ENCODE peak calls at places on chromosomes 11 and 22, in five cellular contexts. I, S, X, A and K are unnamed samples. For H3K36me3, the result is how much of the 10 kb centered on the place peaks cover.

GRCh38 chr22:21917206-21917958 is 35.3 kb downstream of the PPM1F start:
- ATAC-seq in I (peak), S (peak), X (no peak), A (no peak), K (peak)

GRCh38 chr11:133953999-133954398 is 2.8 kb downstream of the IGSF9B start:
- ATAC-seq in I (no peak), S (no peak), X (no peak), A (no peak), K (no peak)

GRCh38 chr22:19446603-19447387 is 716 bp downstream of the C22orf39 start:
- ATAC-seq in I (peak), S (peak), X (no peak), A (peak), K (no peak)

GRCh38 chr11:84232511-84232910 is 946.3 kb upstream of the CCDC90B start:
- ATAC-seq in I (no peak), S (no peak), X (no peak), A (no peak), K (no peak)

GRCh38 chr11:43693069-43693468 is 12.5 kb downstream of the HSD17B12 start:
- ATAC-seq in I (no peak), S (no peak), X (peak), A (no peak), K (no peak)

GRCh38 chr11:12133539-12134238 is 23.3 kb downstream of the MICAL2 start:
- ATAC-seq in I (no peak), S (no peak), X (no peak), A (no peak), K (no peak)

GRCh38 chr22:40567626-40568328 is 68.7 kb downstream of the MRTFA start:
- ATAC-seq in I (no peak), S (no peak), X (peak), A (no peak), K (no peak)

GRCh38 chr22:29231971-29232959 is 26.6 kb downstream of the EMID1 start:
- ATAC-seq in I (no peak), S (peak), X (peak), A (peak), K (peak)

GRCh38 chr11:5476184-5476819 is 12.2 kb upstream of the OR52D1 start:
- ATAC-seq in I (peak), S (peak), X (peak), A (no peak), K (no peak)

GRCh38 chr11:27292642-27293020 is 70.4 kb downstream of the CCDC34 start:
- ATAC-seq in I (no peak), S (peak), X (no peak), A (no peak), K (no peak)

GRCh38 chr22:17130199-17130598 is 9.0 kb upstream of the TMEM121B start:
- ATAC-seq in I (no peak), S (no peak), X (no peak), A (no peak), K (no peak)

GRCh38 chr11:46159694-46160093 is 38.4 kb upstream of the PHF21A start:
- ATAC-seq in I (no peak), S (no peak), X (no peak), A (no peak), K (no peak)

GRCh38 chr11:46553746-46554204 is 40.0 kb downstream of the AMBRA1 start:
- ATAC-seq in I (peak), S (peak), X (peak), A (peak), K (peak)

GRCh38 chr11:105109855-105110750 is 29.5 kb downstream of the CARD18 start:
- ATAC-seq in I (no peak), S (no peak), X (no peak), A (no peak), K (no peak)

GRCh38 chr22:50146440-50147228 is 23.9 kb upstream of the PANX2 start:
- ATAC-seq in I (peak), S (peak), X (no peak), A (peak), K (peak)

GRCh38 chr11:14366936-14367335 is 8.0 kb upstream of the RRAS2 start:
- ATAC-seq in I (no peak), S (no peak), X (no peak), A (no peak), K (no peak)

GRCh38 chr11:65928667-65929066 is 9.4 kb downstream of the DRAP1 start:
- ATAC-seq in I (peak), S (peak), X (peak), A (no peak), K (no peak)

GRCh38 chr22:43222281-43222680 is 35.3 kb upstream of the TTLL12 start:
- ATAC-seq in I (peak), S (peak), X (no peak), A (no peak), K (peak)

GRCh38 chr11:2302280-2302843 is 549 bp downstream of the TSPAN32 start:
- ATAC-seq in I (peak), S (no peak), X (no peak), A (peak), K (no peak)

GRCh38 chr11:67606477-67607295 is at the start of gene NDUFV1:
- ATAC-seq in I (peak), S (peak), X (peak), A (peak), K (peak)

GRCh38 chr11:116777056-116777455 is 4.3 kb upstream of the BUD13 start:
- ATAC-seq in I (peak), S (no peak), X (no peak), A (no peak), K (no peak)

GRCh38 chr11:69061713-69062053 is 13.0 kb downstream of the TPCN2 start:
- ATAC-seq in I (no peak), S (no peak), X (no peak), A (no peak), K (no peak)

GRCh38 chr11:125069796-125070195 is 6.7 kb downstream of the SLC37A2 start:
- ATAC-seq in I (no peak), S (no peak), X (no peak), A (no peak), K (no peak)

GRCh38 chr11:64759722-64760719 is at the start of gene PYGM:
- ATAC-seq in I (peak), S (peak), X (peak), A (peak), K (peak)

GRCh38 chr22:45991108-45991507 is 14.1 kb upstream of the WNT7B start:
- ATAC-seq in I (no peak), S (no peak), X (no peak), A (no peak), K (no peak)

GRCh38 chr11:12841946-12842630 is 167.0 kb upstream of the RASSF10 start:
- ATAC-seq in I (peak), S (no peak), X (no peak), A (peak), K (no peak)

GRCh38 chr11:35276396-35276795 is 137.4 kb downstream of the CD44 start:
- ATAC-seq in I (no peak), S (no peak), X (no peak), A (peak), K (peak)

GRCh38 chr11:111387318-111387863 is 8.3 kb upstream of the POU2AF1 start:
- ATAC-seq in I (no peak), S (no peak), X (no peak), A (peak), K (no peak)

GRCh38 chr11:2578006-2578933 is 121.5 kb downstream of the KCNQ1OT1 start:
- ATAC-seq in I (no peak), S (peak), X (no peak), A (no peak), K (no peak)

GRCh38 chr11:78645226-78646202 is 70.8 kb upstream of the NARS2 start:
- ATAC-seq in I (peak), S (peak), X (peak), A (peak), K (peak)

GRCh38 chr11:40281055-40281580 is 1178.3 kb downstream of the LRRC4C start:
- ATAC-seq in I (no peak), S (no peak), X (peak), A (no peak), K (no peak)

GRCh38 chr11:114082767-114083181 is 23.3 kb downstream of the ZBTB16 start:
- ATAC-seq in I (peak), S (peak), X (no peak), A (no peak), K (no peak)

GRCh38 chr11:71206186-71206585 is 46.2 kb downstream of the SHANK2 start:
- ATAC-seq in I (no peak), S (no peak), X (no peak), A (no peak), K (peak)

GRCh38 chr11:66346476-66347424 is 679 bp downstream of the B4GAT1 start:
- ATAC-seq in I (no peak), S (peak), X (no peak), A (no peak), K (no peak)

GRCh38 chr22:24005201-24005600 is at the start of gene GSTT4:
- ATAC-seq in I (no peak), S (no peak), X (no peak), A (no peak), K (peak)

GRCh38 chr22:40898850-40899357 is 37.0 kb upstream of the DNAJB7 start:
- ATAC-seq in I (peak), S (no peak), X (peak), A (no peak), K (no peak)

GRCh38 chr11:27217948-27218410 is 145.0 kb downstream of the CCDC34 start:
- ATAC-seq in I (no peak), S (no peak), X (no peak), A (no peak), K (peak)

GRCh38 chr11:29310706-29311342 is 706.0 kb downstream of the KCNA4 start:
- ATAC-seq in I (no peak), S (peak), X (no peak), A (no peak), K (no peak)

DNA sequence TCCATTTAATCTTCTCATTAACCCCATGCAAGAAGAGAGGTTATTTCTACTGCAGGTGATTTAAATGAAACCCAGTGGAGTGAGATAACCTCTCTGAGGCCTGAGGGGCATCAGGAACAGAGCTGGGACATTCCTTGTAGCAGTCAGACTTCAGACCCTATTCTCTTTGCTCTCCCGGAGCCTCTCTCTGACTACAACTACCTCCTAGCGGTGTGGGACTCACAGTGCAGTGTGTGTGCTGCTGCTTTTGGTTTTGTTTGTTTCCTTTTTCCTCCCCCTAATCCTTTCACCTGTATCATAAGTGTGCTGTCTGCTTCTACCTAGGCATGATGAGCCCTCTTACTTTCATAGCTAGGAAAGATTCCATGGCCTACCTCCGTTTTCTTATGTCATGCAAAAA is 769.6 kb downstream of the NTM start:
- ATAC-seq in I (no peak), S (peak), X (peak), A (no peak), K (no peak)
- TF ChIP-seq CTCF in I (no peak), S (no peak), X (no peak), A (no peak), K (no peak)

GRCh38 chr22:31243339-31244043 is 31.4 kb downstream of the LIMK2 start:
- ATAC-seq in I (no peak), S (no peak), X (no peak), A (no peak), K (no peak)
- TF ChIP-seq EP300 in I (no peak), S (no peak), X (no peak), A (no peak), K (no peak)

GRCh38 chr11:244376-244775 is 7.6 kb downstream of the PSMD13 start:
- ATAC-seq in I (no peak), S (no peak), X (no peak), A (no peak), K (no peak)
- H3K36me3 ChIP-seq in I (half or more), S (under half), X (under half), A (under half), K (half or more)

GRCh38 chr11:8873966-8874365 is 37.0 kb upstream of the AKIP1 start:
- ATAC-seq in I (no peak), S (no peak), X (no peak), A (no peak), K (no peak)

GRCh38 chr11:8871283-8871775 is 39.7 kb upstream of the AKIP1 start:
- ATAC-seq in I (no peak), S (peak), X (no peak), A (peak), K (peak)

GRCh38 chr11:8872017-8872416 is 39.0 kb upstream of the AKIP1 start:
- ATAC-seq in I (no peak), S (no peak), X (no peak), A (no peak), K (no peak)

GRCh38 chr11:8867856-8868705 is 42.9 kb upstream of the AKIP1 start:
- ATAC-seq in I (no peak), S (peak), X (no peak), A (no peak), K (no peak)

DNA sequence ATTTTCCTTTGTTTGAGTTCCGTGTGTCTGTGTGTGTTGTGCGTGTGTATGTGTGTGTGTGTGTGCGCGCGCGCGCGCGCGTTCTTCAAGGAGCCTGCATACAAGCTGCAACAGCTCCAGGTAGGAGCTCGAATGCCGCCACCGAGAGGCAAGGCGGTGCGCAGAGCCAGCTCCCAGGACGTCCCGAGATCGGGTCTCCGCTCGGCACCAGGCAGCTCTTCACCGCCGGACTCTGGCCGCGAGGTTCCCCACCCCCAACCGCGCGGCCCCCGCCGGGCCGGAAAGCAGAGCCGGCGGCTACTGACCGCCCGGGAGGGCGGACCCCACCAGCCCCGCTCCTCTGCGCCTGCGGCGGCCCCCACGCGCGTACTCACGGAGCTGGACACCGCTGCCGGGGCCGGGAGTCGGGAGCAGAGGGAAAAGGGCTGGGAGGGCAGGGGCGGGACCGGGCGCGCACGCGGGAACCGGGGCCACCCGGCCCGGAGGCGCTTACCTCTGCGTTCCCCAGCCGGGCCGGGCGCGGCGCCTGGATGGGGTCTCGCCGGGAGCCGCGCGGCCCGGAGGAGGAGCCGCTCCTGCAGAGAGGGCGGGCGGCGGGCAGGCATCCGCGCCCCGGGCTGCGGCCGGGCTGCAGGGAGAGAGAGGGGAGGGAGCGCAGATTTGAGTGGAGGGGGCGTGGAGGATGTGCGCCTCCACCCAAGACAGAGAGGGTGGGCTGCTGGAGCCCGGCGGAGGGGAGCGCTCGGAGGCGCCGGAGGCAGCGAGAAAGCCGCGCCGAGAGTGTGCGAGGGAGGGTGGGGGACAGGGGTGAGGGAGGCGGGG is 40.3 kb upstream of the AKIP1 start:
- ATAC-seq in I (no peak), S (peak), X (peak), A (peak), K (peak)
- TF ChIP-seq CTCF in I (no peak), S (peak), X (no peak), A (no peak), K (no peak)